ENCODE peak calls at places on chromosomes 4 and X, in four cellular contexts. I is KBM-7, Z is mucosa of gallbladder, R is activated T-cell treated with anti-CD3 and anti-CD28 coated beads for 48 hours. C is an unnamed sample.

GRCh38 chr4:124961138-124961750 is 248.7 kb upstream of the ANKRD50 start:
- DNase-seq in I (no peak), Z (no peak), R (no peak), C (no peak)

GRCh38 chr4:65392488-65392887 is 277.8 kb downstream of the EPHA5 start:
- DNase-seq in I (no peak), Z (no peak), R (no peak), C (no peak)

GRCh38 chr4:108171541-108172230 is 3.0 kb upstream of the LEF1 start:
- DNase-seq in I (peak), Z (no peak), R (peak), C (peak)

GRCh38 chrX:84187501-84188319 is at the start of gene RPS6KA6:
- DNase-seq in I (no peak), Z (peak), R (no peak), C (no peak)

GRCh38 chr4:70943115-70943514 is 40.9 kb downstream of the MOB1B start:
- DNase-seq in I (peak), Z (no peak), R (no peak), C (no peak)

GRCh38 chrX:40975951-40976350 is 109.3 kb upstream of the USP9X start:
- DNase-seq in I (no peak), Z (no peak), R (no peak), C (no peak)

GRCh38 chr4:171235516-171235915 is 577.7 kb upstream of the GALNTL6 start:
- DNase-seq in I (no peak), Z (no peak), R (no peak), C (no peak)

GRCh38 chrX:38903093-38903492 is 101.8 kb downstream of the MID1IP1 start:
- DNase-seq in I (no peak), Z (no peak), R (no peak), C (no peak)

GRCh38 chr4:117545042-117545441 is 459.7 kb upstream of the TRAM1L1 start:
- DNase-seq in I (no peak), Z (no peak), R (no peak), C (no peak)

GRCh38 chr4:10034136-10034535 is 12.8 kb upstream of the SLC2A9 start:
- DNase-seq in I (no peak), Z (no peak), R (no peak), C (no peak)

GRCh38 chr4:41369680-41370079 is 113.0 kb downstream of the UCHL1 start:
- DNase-seq in I (no peak), Z (peak), R (no peak), C (no peak)

GRCh38 chr4:59759082-59759825 is 1440.9 kb upstream of the ADGRL3 start:
- DNase-seq in I (no peak), Z (no peak), R (no peak), C (no peak)

GRCh38 chr4:6147441-6147840 is 52.9 kb downstream of the JAKMIP1 start:
- DNase-seq in I (no peak), Z (no peak), R (no peak), C (no peak)

GRCh38 chrX:54447461-54447860 is 7.3 kb downstream of the TSR2 start:
- DNase-seq in I (peak), Z (no peak), R (no peak), C (no peak)

GRCh38 chr4:186770446-186771175 is 47.0 kb upstream of the FAT1 start:
- DNase-seq in I (no peak), Z (no peak), R (no peak), C (no peak)

GRCh38 chr4:153933851-153934688 is 145.2 kb upstream of the SFRP2 start:
- DNase-seq in I (no peak), Z (no peak), R (no peak), C (no peak)

GRCh38 chr4:3710451-3711182 is 55.6 kb upstream of the ADRA2C start:
- DNase-seq in I (no peak), Z (no peak), R (no peak), C (no peak)

GRCh38 chrX:264634-265455 is 16.3 kb upstream of the PLCXD1 start:
- DNase-seq in I (peak), Z (peak), R (no peak), C (no peak)

GRCh38 chr4:40915318-40916217 is 165.8 kb downstream of the NSUN7 start:
- DNase-seq in I (no peak), Z (no peak), R (no peak), C (no peak)

GRCh38 chr4:37890501-37891220 is at the start of gene TBC1D1:
- DNase-seq in I (peak), Z (peak), R (peak), C (peak)

GRCh38 chr4:19358015-19358414 is 893.7 kb upstream of the SLIT2 start:
- DNase-seq in I (no peak), Z (no peak), R (no peak), C (no peak)

GRCh38 chr4:140343303-140343702 is 30.1 kb upstream of the SCOC start:
- DNase-seq in I (peak), Z (peak), R (no peak), C (no peak)

GRCh38 chr4:110808371-110808878 is 185.5 kb upstream of the PITX2 start:
- DNase-seq in I (no peak), Z (no peak), R (no peak), C (no peak)

GRCh38 chrX:129622757-129623301 is 31.9 kb downstream of the APLN start:
- DNase-seq in I (no peak), Z (no peak), R (no peak), C (no peak)

GRCh38 chr4:8394125-8394524 is 46.4 kb downstream of the ACOX3 start:
- DNase-seq in I (no peak), Z (no peak), R (no peak), C (no peak)

GRCh38 chr4:163591614-163592020 is 97.1 kb downstream of the TMA16 start:
- DNase-seq in I (peak), Z (no peak), R (no peak), C (no peak)

GRCh38 chr4:120922390-120923200 is at the start of gene PRDM5:
- DNase-seq in I (no peak), Z (peak), R (peak), C (peak)

GRCh38 chrX:68307767-68308166 is 125.5 kb downstream of the OPHN1 start:
- DNase-seq in I (no peak), Z (no peak), R (no peak), C (no peak)

GRCh38 chr4:188196134-188196735 is 57.0 kb downstream of the TRIML1 start:
- DNase-seq in I (no peak), Z (no peak), R (no peak), C (no peak)

GRCh38 chr4:7813674-7814073 is 126.0 kb downstream of the AFAP1 start:
- DNase-seq in I (no peak), Z (no peak), R (no peak), C (no peak)

GRCh38 chr4:6019316-6020263 is 1.4 kb upstream of the C4orf50 start:
- DNase-seq in I (peak), Z (peak), R (peak), C (peak)

GRCh38 chrX:76454456-76454927 is 27.0 kb downstream of the MAGEE1 start:
- DNase-seq in I (peak), Z (no peak), R (no peak), C (no peak)

GRCh38 chr4:113311047-113311446 is 261.6 kb downstream of the ANK2 start:
- DNase-seq in I (no peak), Z (no peak), R (no peak), C (no peak)

GRCh38 chr4:168993724-168994510 is 16.1 kb downstream of the CBR4 start:
- DNase-seq in I (no peak), Z (no peak), R (no peak), C (no peak)

GRCh38 chr4:176002007-176002623 is 63.5 kb upstream of the WDR17 start:
- DNase-seq in I (peak), Z (peak), R (no peak), C (peak)

GRCh38 chr4:6701371-6701770 is 7.7 kb downstream of the S100P start:
- DNase-seq in I (no peak), Z (no peak), R (peak), C (peak)